ENCODE peak calls at places on chromosomes 7 and 10, in eight cellular contexts. F, S, D, R, G, L, N and A are unnamed samples.

GRCh38 chr10:86699991-86700840 is 31.9 kb downstream of the LDB3 start:
- DNase-seq in G (no peak), R (no peak), L (no peak), D (no peak), F (no peak), N (no peak), S (no peak), A (peak; percentile 10)

GRCh38 chr7:5872326-5872725 is 8.3 kb upstream of the OCM start:
- DNase-seq in L (no peak), N (no peak), G (no peak), D (peak; percentile 18), S (no peak), F (no peak), R (no peak), A (no peak)

GRCh38 chr10:128068398-128069285 is 57.6 kb downstream of the MKI67 start:
- DNase-seq in R (no peak), S (no peak), D (no peak), L (no peak), G (no peak), F (no peak), N (peak; percentile 18), A (no peak)

GRCh38 chr10:91380873-91381561 is 29.1 kb upstream of the HECTD2 start:
- DNase-seq in L (no peak), D (peak; percentile 10), F (no peak), G (no peak), S (no peak), R (no peak), N (no peak), A (peak; percentile 36)

GRCh38 chr10:94193466-94193924 is 169.2 kb downstream of the NOC3L start:
- DNase-seq in F (no peak), R (no peak), D (peak; percentile 85), N (no peak), L (no peak), G (no peak), S (no peak), A (no peak)

GRCh38 chr10:48274636-48275035 is at the start of gene FRMPD2:
- DNase-seq in S (no peak), F (no peak), D (no peak), R (no peak), L (no peak), G (no peak), N (no peak), A (peak; percentile 52)

GRCh38 chr10:110311357-110311949 is 6.7 kb upstream of the SMNDC1 start:
- DNase-seq in N (peak; percentile 59), F (peak; percentile 68), L (peak; percentile 56), S (peak; percentile 18), D (peak; percentile 72), R (no peak), G (no peak), A (peak; percentile 57)

GRCh38 chr10:12287772-12288171 is 61.6 kb upstream of the CAMK1D start:
- DNase-seq in R (no peak), D (no peak), G (no peak), S (no peak), L (no peak), N (no peak), F (no peak), A (no peak)

GRCh38 chr7:100053201-100053600 is 3.6 kb downstream of the ZSCAN21 start:
- DNase-seq in D (peak; percentile 61), N (peak; percentile 49), G (peak; percentile 69), F (peak; percentile 80), R (no peak), S (peak; percentile 76), L (peak; percentile 53), A (no peak)

GRCh38 chr7:28107960-28108359 is 72.6 kb downstream of the JAZF1 start:
- DNase-seq in N (no peak), S (no peak), F (no peak), G (no peak), R (no peak), L (no peak), D (peak; percentile 54), A (no peak)

GRCh38 chr7:31904006-31904405 is 166.2 kb downstream of the PDE1C start:
- DNase-seq in G (no peak), R (no peak), D (no peak), S (no peak), F (no peak), N (no peak), L (no peak), A (no peak)

GRCh38 chr10:124936813-124937212 is 5.1 kb upstream of the ZRANB1 start:
- DNase-seq in D (no peak), G (no peak), R (no peak), N (no peak), S (no peak), F (no peak), L (no peak), A (no peak)

GRCh38 chr7:36045830-36046341 is 107.2 kb upstream of the EEPD1 start:
- DNase-seq in F (no peak), S (no peak), R (no peak), N (no peak), L (no peak), G (no peak), D (no peak), A (no peak)

GRCh38 chr7:36958094-36958718 is 233.9 kb upstream of the AOAH start:
- DNase-seq in S (no peak), D (no peak), N (no peak), L (no peak), G (no peak), F (no peak), R (no peak), A (no peak)

GRCh38 chr10:1591742-1592141 is 145.6 kb downstream of the ADARB2 start:
- DNase-seq in G (no peak), D (no peak), S (no peak), L (no peak), R (no peak), F (no peak), N (no peak), A (no peak)

GRCh38 chr10:117542706-117543244 is at the start of gene EMX2:
- DNase-seq in L (no peak), S (no peak), D (no peak), F (no peak), R (no peak), G (no peak), N (no peak), A (no peak)

GRCh38 chr10:5968681-5969453 is 8.5 kb downstream of the IL15RA start:
- DNase-seq in F (no peak), D (no peak), R (no peak), G (no peak), L (no peak), S (no peak), N (no peak), A (no peak)

GRCh38 chr7:102117743-102118142 is 168.9 kb upstream of the SH2B2 start:
- DNase-seq in R (no peak), D (peak; percentile 98), N (no peak), G (no peak), F (peak; percentile 86), L (no peak), S (no peak), A (no peak)

GRCh38 chr10:47339759-47340612 is 8.2 kb upstream of the RBP3 start:
- DNase-seq in R (no peak), G (peak; percentile 18), S (no peak), F (no peak), N (no peak), L (no peak), D (no peak), A (no peak)

GRCh38 chr7:130852867-130853266 is 118.9 kb upstream of the KLF14 start:
- DNase-seq in D (no peak), L (no peak), R (no peak), F (no peak), N (no peak), G (no peak), S (no peak), A (no peak)

GRCh38 chr7:922334-923107 is 32.0 kb downstream of the ADAP1 start:
- DNase-seq in G (no peak), L (no peak), N (peak; percentile 55), S (no peak), R (no peak), F (no peak), D (no peak), A (peak; percentile 11)

GRCh38 chr7:141288626-141289025 is 214.8 kb downstream of the TMEM178B start:
- DNase-seq in F (no peak), N (no peak), D (no peak), G (no peak), S (no peak), R (no peak), L (no peak), A (no peak)

GRCh38 chr10:131163444-131163843 is 148.1 kb downstream of the TCERG1L start:
- DNase-seq in D (no peak), S (no peak), F (no peak), L (no peak), G (no peak), N (no peak), R (no peak), A (no peak)

GRCh38 chr7:65827366-65827765 is 45.5 kb upstream of the VKORC1L1 start:
- DNase-seq in F (no peak), D (no peak), G (no peak), S (no peak), R (no peak), N (no peak), L (no peak), A (no peak)

GRCh38 chr7:35035511-35035921 is 1.8 kb downstream of the DPY19L1 start:
- DNase-seq in R (no peak), F (peak; percentile 26), L (no peak), D (peak; percentile 61), G (no peak), S (peak; percentile 23), N (peak; percentile 53), A (no peak)

GRCh38 chr7:151141855-151142685 is 25.4 kb downstream of the GBX1 start:
- DNase-seq in L (no peak), F (no peak), D (no peak), R (no peak), S (no peak), N (peak; percentile 16), G (no peak), A (no peak)

GRCh38 chr10:102131286-102132170 is 1.3 kb upstream of the PPRC1 start:
- DNase-seq in N (no peak), S (no peak), R (no peak), F (no peak), L (no peak), G (no peak), D (peak; percentile 72), A (no peak)

GRCh38 chr7:34844936-34845665 is 187.1 kb downstream of the NPSR1 start:
- DNase-seq in L (no peak), N (no peak), R (no peak), D (no peak), S (no peak), G (no peak), F (no peak), A (no peak)

GRCh38 chr7:143435266-143435665 is 8.0 kb upstream of the TAS2R60 start:
- DNase-seq in R (no peak), S (no peak), F (no peak), G (no peak), N (no peak), L (no peak), D (no peak), A (no peak)

GRCh38 chr10:129965418-129965793 is 1.3 kb upstream of the EBF3 start:
- DNase-seq in S (no peak), F (no peak), R (no peak), D (no peak), N (no peak), G (no peak), L (no peak), A (no peak)

GRCh38 chr7:44470080-44470479 is 20.4 kb downstream of the NUDCD3 start:
- DNase-seq in D (peak; percentile 31), R (no peak), F (no peak), N (no peak), G (no peak), L (no peak), S (no peak), A (no peak)

GRCh38 chr10:62379394-62379793 is 5.2 kb downstream of the ZNF365 start:
- DNase-seq in N (no peak), L (no peak), S (no peak), R (no peak), G (no peak), F (no peak), D (no peak), A (no peak)

GRCh38 chr7:90916319-90916718 is 320.2 kb downstream of the CDK14 start:
- DNase-seq in D (no peak), L (no peak), S (no peak), G (no peak), N (no peak), F (no peak), R (no peak), A (no peak)